ENCODE peak calls at places on chromosomes 3 and 15, in four cellular contexts. T is AG10803, F is PC-9, J is A549. C is an unnamed sample.

GRCh38 chr3:43260412-43260811 is 25.9 kb upstream of the SNRK start:
- DNase-seq in T (no peak), F (no peak), J (peak; percentile 12), C (no peak)

GRCh38 chr15:66593219-66593780 is 27.5 kb upstream of the LCTL start:
- DNase-seq in T (peak; percentile 15), F (no peak), J (no peak), C (no peak)

GRCh38 chr3:108202834-108203233 is 19.4 kb downstream of the IFT57 start:
- DNase-seq in T (peak; percentile 46), F (no peak), J (no peak), C (no peak)

GRCh38 chr15:52337198-52337853 is 41.7 kb upstream of the MYO5C start:
- DNase-seq in T (peak; percentile 59), F (no peak), J (peak; percentile 59), C (no peak)

GRCh38 chr15:94930945-94931344 is 699.6 kb downstream of the MCTP2 start:
- DNase-seq in T (no peak), F (no peak), J (no peak), C (no peak)

GRCh38 chr3:179323197-179323901 is 518 bp downstream of the ZNF639 start:
- DNase-seq in T (peak; percentile 75), F (peak; percentile 68), J (peak; percentile 46), C (no peak)

GRCh38 chr15:59074607-59075006 is 30.3 kb upstream of the CCNB2 start:
- DNase-seq in T (no peak), F (no peak), J (no peak), C (no peak)

GRCh38 chr15:64013179-64014043 is 32.9 kb downstream of the DAPK2 start:
- DNase-seq in T (peak; percentile 47), F (peak; percentile 57), J (no peak), C (no peak)

GRCh38 chr15:55627730-55628368 is 39.7 kb upstream of the PYGO1 start:
- DNase-seq in T (peak; percentile 78), F (peak; percentile 77), J (peak; percentile 89), C (no peak)

GRCh38 chr3:150547045-150547753 is 612 bp downstream of the EIF2A start:
- DNase-seq in T (no peak), F (no peak), J (no peak), C (peak; percentile 9)

GRCh38 chr3:150410311-150411105 is 2.4 kb downstream of the TSC22D2 start:
- DNase-seq in T (no peak), F (peak; percentile 24), J (no peak), C (no peak)

GRCh38 chr3:86175593-86175992 is 815.4 kb downstream of the VGLL3 start:
- DNase-seq in T (no peak), F (no peak), J (no peak), C (peak; percentile 77)

GRCh38 chr3:155032918-155033317 is 47.2 kb upstream of the MME start:
- DNase-seq in T (peak; percentile 76), F (no peak), J (no peak), C (no peak)

GRCh38 chr3:127676921-127677351 is 4.2 kb downstream of the ABTB1 start:
- DNase-seq in T (no peak), F (no peak), J (no peak), C (no peak)

GRCh38 chr15:80823120-80823519 is 44.0 kb downstream of the CEMIP start:
- DNase-seq in T (no peak), F (no peak), J (no peak), C (no peak)

GRCh38 chr3:98855811-98856400 is 45.6 kb downstream of the DCBLD2 start:
- DNase-seq in T (peak; percentile 94), F (no peak), J (no peak), C (no peak)

GRCh38 chr3:153232737-153233330 is 70.8 kb downstream of the RAP2B start:
- DNase-seq in T (peak; percentile 76), F (no peak), J (no peak), C (no peak)

GRCh38 chr3:118806423-118806822 is 228.2 kb downstream of the IGSF11 start:
- DNase-seq in T (no peak), F (no peak), J (no peak), C (no peak)

GRCh38 chr3:70999730-71000129 is 583.8 kb downstream of the FOXP1 start:
- DNase-seq in T (peak; percentile 75), F (peak; percentile 3), J (no peak), C (no peak)

GRCh38 chr15:87267798-87268197 is 988.7 kb downstream of the NTRK3 start:
- DNase-seq in T (peak; percentile 91), F (peak; percentile 3), J (no peak), C (no peak)

GRCh38 chr15:47194718-47195117 is 522.6 kb upstream of the SEMA6D start:
- DNase-seq in T (peak; percentile 17), F (no peak), J (no peak), C (no peak)

GRCh38 chr3:97389883-97390282 is 374.7 kb upstream of the ARL6 start:
- DNase-seq in T (no peak), F (no peak), J (no peak), C (no peak)

GRCh38 chr15:101063891-101064794 is 145.0 kb downstream of the LRRK1 start:
- DNase-seq in T (no peak), F (no peak), J (no peak), C (no peak)

GRCh38 chr3:186142556-186142955 is 33.7 kb upstream of the ETV5 start:
- DNase-seq in T (no peak), F (no peak), J (no peak), C (no peak)

DNA sequence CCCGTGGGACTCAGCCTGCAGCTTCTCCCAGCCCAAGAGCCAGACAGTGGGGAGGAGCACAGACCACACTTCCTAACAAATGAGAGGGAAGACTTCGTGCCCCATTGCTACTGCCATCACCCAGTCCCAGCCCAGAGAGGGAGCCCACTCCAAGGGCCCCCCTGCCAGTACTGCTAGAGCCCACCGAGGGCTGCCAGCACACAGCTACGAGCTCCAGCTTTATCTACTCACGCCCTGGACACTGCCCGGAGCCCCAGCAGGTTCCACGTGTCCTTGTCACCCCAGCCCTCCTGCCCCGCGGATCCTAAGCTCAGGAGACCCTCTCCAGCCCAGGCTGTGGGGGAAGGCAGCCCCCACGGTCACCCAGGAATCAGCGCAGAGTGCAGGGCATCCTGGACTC is 1.9 kb downstream of the GOLGA8A start:
- DNase-seq in T (no peak), F (no peak), J (no peak), C (no peak)
- H3K4me3 ChIP-seq in T (no peak overlapping the region), F (peak overlapping the region; percentile 62), J (no peak overlapping the region), C (no peak overlapping the region)

DNA sequence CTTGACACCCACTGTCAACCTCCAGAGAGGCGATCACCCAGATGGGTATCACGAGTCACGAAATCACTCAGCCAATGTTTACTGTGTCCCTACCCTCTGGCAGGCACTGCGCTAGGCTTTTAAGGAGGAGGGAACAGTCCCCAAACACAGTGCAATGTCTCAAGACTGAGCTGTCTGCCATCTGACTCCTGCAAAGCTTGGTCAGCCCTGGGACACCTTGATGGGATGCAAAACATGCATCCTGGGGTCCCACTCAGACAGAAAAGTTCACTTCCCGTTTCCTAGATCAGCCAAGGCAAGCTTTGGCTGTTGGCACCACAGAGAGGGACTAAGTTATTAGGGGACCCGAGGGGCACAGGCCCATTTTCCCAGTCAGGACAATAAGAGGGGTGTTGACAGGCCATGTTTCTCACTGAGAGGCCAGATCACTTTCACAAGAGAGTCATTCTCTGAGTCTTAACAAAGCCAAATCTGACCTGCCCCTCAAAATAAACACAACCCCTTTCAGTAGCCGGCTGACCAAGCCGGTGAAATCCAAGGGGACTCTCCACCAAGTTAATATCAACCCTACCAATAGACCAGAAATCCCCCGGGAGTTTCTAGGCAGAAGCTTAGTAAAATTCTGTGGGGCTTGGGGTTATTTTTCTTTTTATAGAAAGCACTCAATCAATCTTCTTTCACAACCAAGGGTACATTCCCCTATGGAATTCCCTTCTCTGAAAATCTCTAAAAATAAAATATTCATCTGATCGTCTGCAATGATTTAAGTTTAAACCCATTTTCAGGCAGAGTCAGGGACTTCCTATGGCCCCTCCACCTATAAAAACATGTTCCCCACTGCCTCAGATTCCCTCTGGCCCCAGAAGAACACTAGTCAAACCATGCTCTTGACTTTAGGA is 3.5 kb downstream of the RFTN1 start:
- DNase-seq in T (no peak), F (no peak), J (no peak), C (no peak)
- H3K4me3 ChIP-seq in T (no peak overlapping the region), F (no peak overlapping the region), J (no peak overlapping the region), C (no peak overlapping the region)

GRCh38 chr15:77412972-77413371 is 6.9 kb downstream of the PEAK1 start:
- DNase-seq in T (no peak), F (no peak), J (no peak), C (no peak)

GRCh38 chr15:77413687-77414349 is 6.1 kb downstream of the PEAK1 start:
- DNase-seq in T (no peak), F (no peak), J (no peak), C (no peak)

GRCh38 chr15:77411614-77411976 is 8.3 kb downstream of the PEAK1 start:
- DNase-seq in T (no peak), F (no peak), J (no peak), C (no peak)

GRCh38 chr15:77409259-77410156 is 10.4 kb downstream of the PEAK1 start:
- DNase-seq in T (no peak), F (no peak), J (no peak), C (no peak)

GRCh38 chr15:77410701-77411613 is 8.9 kb downstream of the PEAK1 start:
- DNase-seq in T (no peak), F (no peak), J (no peak), C (no peak)
- H3K4me3 ChIP-seq in T (no peak overlapping the region), F (no peak overlapping the region), J (no peak overlapping the region), C (no peak overlapping the region)

GRCh38 chr15:76346666-76347506 is 10.3 kb downstream of the ISL2 start:
- DNase-seq in T (no peak), F (no peak), J (no peak), C (no peak)
- H3K4me3 ChIP-seq in T (peak overlapping the region; percentile 52), F (peak overlapping the region; percentile 67), J (no peak overlapping the region), C (peak overlapping the region; percentile 54)

DNA sequence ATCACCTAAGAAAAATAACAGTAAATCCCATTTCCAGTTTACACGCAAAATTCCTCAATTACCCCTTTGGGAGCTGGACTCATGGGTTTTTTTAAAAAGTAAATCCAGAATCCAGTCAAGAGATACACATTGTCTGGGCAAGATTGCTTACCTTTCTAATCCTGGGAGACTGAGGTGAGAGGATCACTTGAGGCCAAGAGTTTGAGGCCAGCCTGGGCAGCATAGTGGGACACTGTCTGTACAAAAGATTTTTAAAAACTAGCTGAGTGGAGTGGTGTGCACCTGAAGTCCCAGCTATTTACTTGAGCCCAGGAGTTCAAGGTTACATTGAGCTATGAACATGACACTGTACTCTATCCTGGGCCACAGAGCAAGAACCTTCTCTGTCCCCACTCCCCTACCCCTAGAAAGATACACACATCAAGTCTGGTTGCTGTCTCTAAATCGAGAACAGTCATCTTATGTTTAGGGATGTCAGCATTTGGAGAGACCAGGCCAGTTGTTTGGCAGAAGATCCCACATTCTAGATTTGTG is 39.0 kb downstream of the DAG1 start:
- DNase-seq in T (no peak), F (no peak), J (no peak), C (no peak)
- H3K4me3 ChIP-seq in T (no peak overlapping the region), F (no peak overlapping the region), J (no peak overlapping the region), C (no peak overlapping the region)

C was measured in iPS DF 6.9.